ENCODE peak calls at places on chromosome 12, in eight cellular contexts. T, P, F, A, R, B, S and C are unnamed samples.

GRCh38 chr12:3600039-3600720 is 109.2 kb downstream of the PRMT8 start:
- DNase-seq in T (no peak), P (no peak), F (no peak), A (no peak), R (no peak), B (peak; percentile 14), S (no peak), C (no peak)

GRCh38 chr12:25801621-25802243 is 156.8 kb upstream of the RASSF8 start:
- DNase-seq in T (peak; percentile 47), P (no peak), F (no peak), A (no peak), R (no peak), B (peak; percentile 54), S (no peak), C (no peak)

GRCh38 chr12:106251636-106252035 is 3.8 kb upstream of the CKAP4 start:
- DNase-seq in T (no peak), P (no peak), F (peak; percentile 18), A (no peak), R (no peak), B (no peak), S (no peak), C (no peak)

GRCh38 chr12:1882850-1883470 is 35.5 kb downstream of the CACNA2D4 start:
- DNase-seq in T (no peak), P (no peak), F (no peak), A (no peak), R (peak; percentile 5), B (no peak), S (no peak), C (no peak)

GRCh38 chr12:114658002-114658441 is 26.0 kb downstream of the TBX3 start:
- DNase-seq in T (no peak), P (no peak), F (no peak), A (no peak), R (no peak), B (no peak), S (no peak), C (no peak)

GRCh38 chr12:62862259-62862881 is 72.6 kb downstream of the PPM1H start:
- DNase-seq in T (peak; percentile 74), P (no peak), F (no peak), A (no peak), R (no peak), B (peak; percentile 49), S (no peak), C (no peak)

GRCh38 chr12:25811656-25812126 is 146.8 kb upstream of the RASSF8 start:
- DNase-seq in T (peak; percentile 44), P (no peak), F (peak; percentile 35), A (no peak), R (peak; percentile 35), B (peak; percentile 52), S (no peak), C (no peak)

GRCh38 chr12:3354586-3354985 is 136.4 kb upstream of the PRMT8 start:
- DNase-seq in T (no peak), P (no peak), F (no peak), A (no peak), R (no peak), B (no peak), S (no peak), C (no peak)

GRCh38 chr12:96749978-96750377 is 157.1 kb upstream of the NEDD1 start:
- DNase-seq in T (no peak), P (no peak), F (no peak), A (no peak), R (no peak), B (no peak), S (no peak), C (no peak)

GRCh38 chr12:51020448-51021182 is 5.6 kb downstream of the SLC11A2 start:
- DNase-seq in T (no peak), P (no peak), F (no peak), A (no peak), R (no peak), B (no peak), S (no peak), C (no peak)

GRCh38 chr12:29581641-29582040 is 84.2 kb upstream of the OVCH1 start:
- DNase-seq in T (no peak), P (no peak), F (no peak), A (no peak), R (no peak), B (no peak), S (no peak), C (no peak)

GRCh38 chr12:100790558-100790957 is 4.0 kb upstream of the ANO4 start:
- DNase-seq in T (no peak), P (no peak), F (no peak), A (no peak), R (no peak), B (no peak), S (no peak), C (no peak)

GRCh38 chr12:21815306-21816062 is 41.0 kb upstream of the KCNJ8 start:
- DNase-seq in T (no peak), P (no peak), F (no peak), A (no peak), R (no peak), B (no peak), S (no peak), C (no peak)

GRCh38 chr12:8033153-8034044 is 883 bp downstream of the FOXJ2 start:
- DNase-seq in T (peak; percentile 36), P (peak; percentile 55), F (peak; percentile 53), A (peak; percentile 81), R (peak; percentile 73), B (peak; percentile 53), S (no peak), C (no peak)

GRCh38 chr12:40980346-40981005 is 207.6 kb upstream of the PDZRN4 start:
- DNase-seq in T (peak; percentile 33), P (no peak), F (no peak), A (no peak), R (no peak), B (no peak), S (no peak), C (no peak)

GRCh38 chr12:79206871-79207270 is 342.3 kb downstream of the SYT1 start:
- DNase-seq in T (peak; percentile 44), P (no peak), F (no peak), A (no peak), R (no peak), B (peak; percentile 60), S (no peak), C (no peak)

GRCh38 chr12:69738351-69739286 is at the start of gene RAB3IP:
- DNase-seq in T (peak; percentile 57), P (peak; percentile 95), F (peak; percentile 83), A (peak; percentile 89), R (peak; percentile 99), B (peak; percentile 85), S (peak; percentile 94), C (peak; percentile 91)
- TF ChIP-seq CTCF in T (peak; percentile 72), P (peak; percentile 42), F (peak; percentile 13), A (peak; percentile 71), R (peak; percentile 86), B (peak; percentile 27), S (peak; percentile 90), C (peak; percentile 74)

DNA sequence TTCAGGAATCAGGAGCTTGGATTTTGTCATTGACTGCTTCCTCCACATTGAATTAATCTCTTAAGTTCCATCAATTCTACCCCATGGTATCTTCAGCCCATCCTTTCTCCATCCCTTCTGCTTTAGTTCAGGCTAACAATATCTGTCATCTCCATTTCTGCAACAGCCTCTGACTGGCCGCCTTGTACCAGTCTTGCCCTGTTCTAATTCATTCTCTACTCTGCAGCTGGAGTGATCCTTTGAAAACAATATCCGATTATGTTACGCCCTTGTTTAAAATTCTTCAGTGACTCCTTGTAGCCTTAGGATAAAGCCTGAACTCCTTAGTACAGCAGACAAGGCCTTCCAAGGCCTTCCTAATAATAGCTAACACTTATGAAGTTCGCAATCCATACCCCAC is 170.2 kb downstream of the ETV6 start:
- DNase-seq in T (no peak), P (no peak), F (no peak), A (no peak), R (no peak), B (no peak), S (no peak), C (no peak)
- TF ChIP-seq CTCF in T (no peak), P (no peak), F (no peak), A (no peak), R (no peak), B (no peak), S (no peak), C (no peak)

GRCh38 chr12:124354400-124354799 is 59.5 kb downstream of the RFLNA start:
- DNase-seq in T (no peak), P (no peak), F (no peak), A (no peak), R (no peak), B (no peak), S (no peak), C (no peak)

GRCh38 chr12:124359671-124360581 is 65.0 kb downstream of the RFLNA start:
- DNase-seq in T (no peak), P (peak; percentile 78), F (peak; percentile 86), A (peak; percentile 95), R (no peak), B (no peak), S (peak; percentile 83), C (no peak)

GRCh38 chr12:124358572-124358971 is 63.7 kb downstream of the RFLNA start:
- DNase-seq in T (no peak), P (no peak), F (no peak), A (no peak), R (no peak), B (no peak), S (no peak), C (no peak)

GRCh38 chr12:124356221-124356620 is 61.3 kb downstream of the RFLNA start:
- DNase-seq in T (no peak), P (no peak), F (no peak), A (no peak), R (no peak), B (no peak), S (no peak), C (no peak)

DNA sequence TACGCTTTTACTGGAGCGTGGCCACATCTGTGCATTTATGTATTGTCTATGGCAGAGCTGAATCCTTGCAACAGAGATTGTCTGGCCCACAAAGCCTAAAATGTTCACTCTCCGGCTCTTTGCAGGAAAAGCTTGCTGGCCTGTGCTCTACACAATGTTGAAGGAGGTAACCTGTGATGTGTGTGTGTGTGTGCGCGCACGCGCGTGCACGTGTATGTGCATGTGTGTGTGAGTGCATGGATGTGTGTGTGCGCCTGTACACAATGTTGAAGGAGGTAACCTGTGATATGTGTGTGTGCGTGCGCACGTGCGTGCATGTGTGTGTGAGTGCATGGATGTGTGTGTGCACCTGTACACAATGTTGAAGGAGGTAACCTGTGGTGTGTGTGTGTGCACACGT is 62.7 kb downstream of the RFLNA start:
- DNase-seq in T (no peak), P (no peak), F (no peak), A (no peak), R (no peak), B (no peak), S (no peak), C (no peak)
- TF ChIP-seq CTCF in T (no peak), P (no peak), F (no peak), A (no peak), R (no peak), B (no peak), S (no peak), C (no peak)

DNA sequence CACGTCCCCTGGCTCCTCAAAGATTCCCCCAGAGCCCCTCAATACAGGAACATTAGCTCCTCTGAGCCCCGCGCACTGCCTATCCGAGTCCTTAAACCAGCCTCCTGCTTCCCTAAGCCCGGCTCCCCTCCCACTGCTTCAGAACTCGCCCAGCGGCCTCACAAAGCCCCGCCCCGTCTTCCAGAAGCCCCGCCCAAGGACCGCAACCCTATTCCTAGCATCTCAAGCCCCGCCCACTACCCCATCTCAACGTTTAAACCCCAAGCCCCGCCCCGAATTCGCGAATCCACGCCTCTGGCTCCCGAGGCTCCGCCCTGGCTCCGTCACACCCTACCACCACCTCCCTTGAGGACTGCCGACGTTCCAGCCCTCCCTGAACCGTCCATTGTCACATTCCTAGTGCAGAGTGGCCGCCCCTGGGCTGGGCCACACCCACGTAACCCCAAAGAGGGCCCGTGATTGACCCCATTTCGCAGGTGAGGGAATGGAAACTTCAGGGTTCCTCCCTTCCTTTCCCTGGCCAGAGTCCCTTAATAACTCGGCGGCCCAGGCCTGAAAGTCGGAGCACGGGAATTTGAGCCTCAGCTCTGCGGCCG is 646 bp upstream of the CORO1C start:
- DNase-seq in T (peak; percentile 93), P (peak; percentile 100), F (peak; percentile 98), A (peak; percentile 100), R (peak; percentile 97), B (peak; percentile 98), S (peak; percentile 99), C (peak; percentile 100)
- TF ChIP-seq CTCF in T (no peak), P (peak; percentile 52), F (no peak), A (no peak), R (no peak), B (no peak), S (no peak), C (peak; percentile 30)